ENCODE peak calls at places on chromosomes 11 and 22, in nine cellular contexts. One of them, this sample, is unnamed.

GRCh38 chr11:45856044-45856468 is 8.8 kb downstream of the CRY2 start:
- DNase-seq in suprapubic skin: no peak
- DNase-seq in upper lobe of left lung: no peak
- DNase-seq in ovary: no peak
- DNase-seq in GM12878: no peak
- DNase-seq in stomach: no peak
- DNase-seq in sigmoid colon: peak; percentile 79
- DNase-seq in tibial nerve: peak; percentile 18
- DNase-seq in H1: no peak
- DNase-seq in this sample: no peak

GRCh38 chr22:32649515-32650200 is 151.8 kb upstream of the TIMP3 start:
- DNase-seq in stomach: no peak
- DNase-seq in ovary: no peak
- DNase-seq in H1: no peak
- DNase-seq in GM12878: no peak
- DNase-seq in tibial nerve: no peak
- DNase-seq in suprapubic skin: peak; percentile 84
- DNase-seq in sigmoid colon: peak; percentile 81
- DNase-seq in upper lobe of left lung: peak; percentile 29
- DNase-seq in this sample: peak; percentile 31

GRCh38 chr11:69162505-69162904 is 6.8 kb downstream of the SMIM38 start:
- DNase-seq in ovary: no peak
- DNase-seq in tibial nerve: no peak
- DNase-seq in H1: no peak
- DNase-seq in GM12878: no peak
- DNase-seq in suprapubic skin: no peak
- DNase-seq in sigmoid colon: no peak
- DNase-seq in upper lobe of left lung: no peak
- DNase-seq in stomach: no peak
- DNase-seq in this sample: no peak

GRCh38 chr11:124463990-124464389 is 18.5 kb upstream of the OR8B8 start:
- DNase-seq in GM12878: no peak
- DNase-seq in stomach: no peak
- DNase-seq in tibial nerve: no peak
- DNase-seq in suprapubic skin: no peak
- DNase-seq in ovary: no peak
- DNase-seq in sigmoid colon: no peak
- DNase-seq in upper lobe of left lung: no peak
- DNase-seq in H1: no peak
- DNase-seq in this sample: no peak

GRCh38 chr11:117807482-117808272 is 10.7 kb upstream of the DSCAML1 start:
- DNase-seq in GM12878: no peak
- DNase-seq in ovary: peak; percentile 60
- DNase-seq in H1: peak; percentile 92
- DNase-seq in suprapubic skin: peak; percentile 94
- DNase-seq in sigmoid colon: peak; percentile 88
- DNase-seq in tibial nerve: peak; percentile 95
- DNase-seq in stomach: peak; percentile 85
- DNase-seq in upper lobe of left lung: peak; percentile 73
- DNase-seq in this sample: peak; percentile 84

GRCh38 chr11:57406337-57406904 is 16.0 kb upstream of the PRG2 start:
- DNase-seq in stomach: no peak
- DNase-seq in GM12878: peak; percentile 64
- DNase-seq in tibial nerve: peak; percentile 13
- DNase-seq in H1: no peak
- DNase-seq in upper lobe of left lung: peak; percentile 44
- DNase-seq in suprapubic skin: no peak
- DNase-seq in sigmoid colon: no peak
- DNase-seq in ovary: no peak
- DNase-seq in this sample: no peak

GRCh38 chr11:69050592-69051380 is 2.1 kb downstream of the TPCN2 start:
- DNase-seq in GM12878: no peak
- DNase-seq in sigmoid colon: peak; percentile 76
- DNase-seq in tibial nerve: no peak
- DNase-seq in upper lobe of left lung: no peak
- DNase-seq in H1: no peak
- DNase-seq in ovary: no peak
- DNase-seq in suprapubic skin: no peak
- DNase-seq in stomach: no peak
- DNase-seq in this sample: no peak

GRCh38 chr11:64642418-64642735 is 51.4 kb downstream of the SLC22A12 start:
- DNase-seq in ovary: no peak
- DNase-seq in tibial nerve: no peak
- DNase-seq in upper lobe of left lung: no peak
- DNase-seq in H1: no peak
- DNase-seq in GM12878: no peak
- DNase-seq in stomach: no peak
- DNase-seq in sigmoid colon: no peak
- DNase-seq in suprapubic skin: no peak
- DNase-seq in this sample: no peak

GRCh38 chr22:35033635-35034296 is 32.2 kb upstream of the ISX start:
- DNase-seq in sigmoid colon: no peak
- DNase-seq in GM12878: no peak
- DNase-seq in tibial nerve: no peak
- DNase-seq in suprapubic skin: peak; percentile 15
- DNase-seq in H1: no peak
- DNase-seq in stomach: no peak
- DNase-seq in upper lobe of left lung: no peak
- DNase-seq in ovary: no peak
- DNase-seq in this sample: no peak

DNA sequence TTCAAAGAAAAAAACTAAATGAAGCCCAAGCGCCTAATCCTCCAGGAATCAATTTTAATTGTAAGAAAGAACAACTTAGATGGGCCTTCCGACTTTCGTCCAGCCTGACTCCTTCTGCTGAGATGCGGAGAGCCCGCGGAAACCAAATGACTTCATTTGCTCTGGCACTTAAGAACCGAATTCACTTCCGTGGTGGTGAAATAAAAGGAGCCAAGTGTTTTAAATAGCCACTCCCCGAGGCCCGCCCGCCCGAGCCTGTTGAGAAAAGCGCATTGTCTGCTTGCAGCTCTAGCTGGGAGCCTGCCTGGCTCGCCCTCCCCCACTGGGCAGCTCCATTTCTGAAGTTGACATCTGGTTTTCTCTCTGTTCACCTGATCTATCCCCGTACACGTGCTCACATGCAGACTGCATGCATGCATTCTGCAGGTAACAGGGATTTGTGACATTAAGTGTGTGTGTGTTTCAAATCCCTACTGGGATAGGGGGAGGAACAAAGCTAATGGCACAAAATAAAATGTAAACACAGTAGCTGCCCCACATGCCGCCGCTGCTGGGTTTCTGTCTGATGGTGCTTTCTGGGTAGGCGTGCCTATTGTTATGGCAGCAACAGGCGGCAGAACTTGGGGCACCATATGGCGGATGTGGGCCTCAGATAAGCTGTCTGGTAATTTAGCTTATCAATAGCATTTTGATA is 6.2 kb downstream of the TEAD1 start:
- DNase-seq in GM12878: no peak
- DNase-seq in ovary: peak; percentile 72
- DNase-seq in sigmoid colon: peak; percentile 95
- DNase-seq in suprapubic skin: peak; percentile 94
- DNase-seq in stomach: peak; percentile 88
- DNase-seq in H1: peak; percentile 88
- DNase-seq in upper lobe of left lung: peak; percentile 87
- DNase-seq in tibial nerve: peak; percentile 75
- DNase-seq in this sample: peak; percentile 91
- TF ChIP-seq EP300 in GM12878: no peak
- TF ChIP-seq EP300 in ovary: no peak
- TF ChIP-seq EP300 in sigmoid colon: no peak
- TF ChIP-seq EP300 in suprapubic skin: no peak
- TF ChIP-seq EP300 in stomach: peak; percentile 5
- TF ChIP-seq EP300 in H1: peak; percentile 44
- TF ChIP-seq EP300 in upper lobe of left lung: no peak
- TF ChIP-seq EP300 in tibial nerve: no peak
- TF ChIP-seq EP300 in this sample: no peak

GRCh38 chr11:42171046-42171445 is 711.6 kb upstream of the LRRC4C start:
- DNase-seq in upper lobe of left lung: no peak
- DNase-seq in suprapubic skin: no peak
- DNase-seq in sigmoid colon: no peak
- DNase-seq in GM12878: no peak
- DNase-seq in stomach: no peak
- DNase-seq in H1: no peak
- DNase-seq in tibial nerve: no peak
- DNase-seq in ovary: no peak
- DNase-seq in this sample: no peak
- TF ChIP-seq POLR2A in upper lobe of left lung: no peak
- TF ChIP-seq POLR2A in suprapubic skin: no peak
- TF ChIP-seq POLR2A in sigmoid colon: no peak
- TF ChIP-seq POLR2A in GM12878: no peak
- TF ChIP-seq POLR2A in stomach: no peak
- TF ChIP-seq POLR2A in H1: no peak
- TF ChIP-seq POLR2A in tibial nerve: no peak
- TF ChIP-seq POLR2A in ovary: no peak
- TF ChIP-seq POLR2A in this sample: no peak

DNA sequence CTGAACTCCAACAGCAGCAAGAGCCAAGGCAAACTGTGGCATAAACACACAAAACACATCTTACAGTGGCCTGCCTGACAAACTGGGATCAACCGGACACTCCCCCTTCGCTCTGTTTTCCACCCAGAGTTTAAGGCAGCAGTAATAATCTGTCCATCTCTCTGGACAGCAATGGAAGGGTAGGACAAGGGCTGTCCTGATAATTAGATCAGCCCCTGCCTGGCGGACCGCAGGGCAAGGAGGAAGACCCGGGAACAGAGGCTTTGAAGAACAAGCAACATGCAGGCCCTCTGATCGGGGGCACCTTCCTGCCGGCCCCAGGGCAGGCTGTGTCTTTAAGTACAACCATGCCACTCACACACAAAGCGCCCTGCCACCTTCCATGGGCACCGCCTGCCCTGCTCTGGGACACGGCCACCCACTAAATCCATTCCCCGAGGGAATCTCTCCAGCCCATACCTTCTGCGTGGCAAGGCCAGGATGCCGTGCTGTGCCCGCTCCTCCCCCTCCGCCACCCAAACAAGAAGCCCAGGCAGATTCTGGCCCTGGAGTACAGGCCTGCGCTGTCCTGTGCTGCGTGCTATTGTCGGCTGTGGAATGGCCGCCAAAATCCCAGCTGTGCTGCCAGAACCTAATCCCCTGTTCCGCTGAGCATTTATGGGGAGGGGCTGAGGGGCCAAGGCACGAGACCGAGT is 38.8 kb downstream of the NUMA1 start:
- DNase-seq in GM12878: no peak
- DNase-seq in stomach: peak; percentile 82
- DNase-seq in tibial nerve: peak; percentile 64
- DNase-seq in suprapubic skin: peak; percentile 89
- DNase-seq in upper lobe of left lung: peak; percentile 76
- DNase-seq in ovary: peak; percentile 72
- DNase-seq in sigmoid colon: peak; percentile 93
- DNase-seq in H1: peak; percentile 61
- DNase-seq in this sample: peak; percentile 70
- H3K27me3 ChIP-seq in GM12878: no peaks in the 10 kb centered on the region
- H3K27me3 ChIP-seq in stomach: no peaks in the 10 kb centered on the region
- H3K27me3 ChIP-seq in tibial nerve: no peaks in the 10 kb centered on the region
- H3K27me3 ChIP-seq in suprapubic skin: no peaks in the 10 kb centered on the region
- H3K27me3 ChIP-seq in upper lobe of left lung: no peaks in the 10 kb centered on the region
- H3K27me3 ChIP-seq in ovary: no peaks in the 10 kb centered on the region
- H3K27me3 ChIP-seq in sigmoid colon: no peaks in the 10 kb centered on the region
- H3K27me3 ChIP-seq in H1: no peaks in the 10 kb centered on the region
- H3K27me3 ChIP-seq in this sample: no peaks in the 10 kb centered on the region

DNA sequence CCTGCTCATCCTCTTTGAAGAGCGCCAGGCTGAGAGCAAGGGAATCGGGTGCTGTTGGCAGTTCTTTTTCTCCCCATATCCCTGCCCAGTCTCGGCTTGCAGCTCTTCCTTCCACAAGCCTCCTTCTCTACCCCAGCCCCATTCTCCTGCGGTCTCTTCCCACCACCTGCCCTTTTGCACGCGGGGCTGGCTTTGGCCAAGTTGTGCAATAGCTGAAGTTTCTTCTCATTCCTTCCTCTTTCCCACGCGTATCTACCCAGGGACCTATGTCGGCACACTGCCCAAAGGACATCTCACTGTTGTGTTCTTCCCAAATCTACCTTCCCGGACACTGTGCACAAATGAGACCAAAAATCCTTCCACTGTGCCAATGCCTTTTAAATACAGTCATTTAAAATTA is 22.3 kb upstream of the HTR3A start:
- DNase-seq in sigmoid colon: no peak
- DNase-seq in GM12878: no peak
- DNase-seq in stomach: no peak
- DNase-seq in ovary: no peak
- DNase-seq in tibial nerve: no peak
- DNase-seq in H1: no peak
- DNase-seq in upper lobe of left lung: peak; percentile 48
- DNase-seq in suprapubic skin: no peak
- DNase-seq in this sample: peak; percentile 14
- TF ChIP-seq EP300 in sigmoid colon: no peak
- TF ChIP-seq EP300 in GM12878: no peak
- TF ChIP-seq EP300 in stomach: no peak
- TF ChIP-seq EP300 in ovary: no peak
- TF ChIP-seq EP300 in tibial nerve: no peak
- TF ChIP-seq EP300 in H1: no peak
- TF ChIP-seq EP300 in upper lobe of left lung: no peak
- TF ChIP-seq EP300 in suprapubic skin: no peak
- TF ChIP-seq EP300 in this sample: no peak

DNA sequence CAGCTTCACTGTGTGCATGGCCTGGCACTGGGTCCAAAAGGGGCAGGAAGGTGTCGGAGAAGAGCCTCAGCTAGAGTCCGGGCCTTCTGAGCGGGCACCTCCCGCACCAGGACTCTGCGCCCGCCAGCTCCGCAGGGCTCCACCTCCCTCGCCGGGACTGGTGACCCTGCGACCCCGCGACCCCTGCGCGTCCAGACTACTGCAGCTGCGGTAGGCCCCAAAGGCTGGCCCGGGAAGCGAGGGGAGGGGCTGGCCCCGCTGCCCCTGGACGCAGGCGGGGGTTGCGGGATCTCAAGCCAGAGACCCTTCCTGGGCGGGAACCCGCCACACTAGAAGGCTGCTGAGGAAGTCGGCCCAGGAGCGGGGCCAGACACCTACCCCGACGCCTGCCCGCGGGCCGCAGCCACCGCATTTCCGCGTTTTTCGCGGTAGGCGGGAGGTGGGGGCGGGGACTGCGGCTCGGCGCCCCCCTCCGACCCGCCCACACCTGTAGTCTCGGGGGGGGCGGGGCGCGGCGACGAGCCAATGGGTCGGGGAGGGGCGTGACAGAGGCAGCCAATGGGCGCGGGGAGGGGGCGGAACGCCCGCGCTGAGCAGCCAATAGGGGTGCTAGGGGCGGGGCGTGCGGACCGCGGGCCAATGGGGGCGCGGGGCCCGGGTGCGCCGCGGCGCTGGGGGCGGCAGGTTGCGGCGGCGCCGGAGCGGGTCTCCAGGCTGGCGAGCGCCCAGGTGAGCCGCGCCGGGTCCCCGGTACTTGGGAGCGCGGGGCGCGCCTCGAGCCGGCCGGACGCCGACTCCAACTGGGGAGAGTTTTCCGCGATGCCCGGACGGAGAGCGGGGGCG is at the start of the genes LMNTD2 and RASSF7:
- DNase-seq in GM12878: peak; percentile 60
- DNase-seq in stomach: peak; percentile 95
- DNase-seq in ovary: peak; percentile 89
- DNase-seq in H1: peak; percentile 98
- DNase-seq in tibial nerve: peak; percentile 87
- DNase-seq in upper lobe of left lung: peak; percentile 93
- DNase-seq in suprapubic skin: peak; percentile 95
- DNase-seq in sigmoid colon: peak; percentile 93
- DNase-seq in this sample: peak; percentile 95
- TF ChIP-seq POLR2A in GM12878: peak; percentile 83
- TF ChIP-seq POLR2A in stomach: no peak
- TF ChIP-seq POLR2A in ovary: no peak
- TF ChIP-seq POLR2A in H1: peak; percentile 12
- TF ChIP-seq POLR2A in tibial nerve: no peak
- TF ChIP-seq POLR2A in upper lobe of left lung: no peak
- TF ChIP-seq POLR2A in suprapubic skin: no peak
- TF ChIP-seq POLR2A in sigmoid colon: no peak
- TF ChIP-seq POLR2A in this sample: peak; percentile 93

This sample was measured in transverse colon.